ENCODE peak calls at places on chromosomes 7 and 10, in nine cellular contexts. X, A, S, D, P, R, T, K and H are unnamed samples.
A peak's percentile ranks its signal among the peaks of the same experiment; 100 is the strongest.

GRCh38 chr10:113127285-113128283 is 177.5 kb downstream of the TCF7L2 start:
- DNase-seq in S (no peak), K (no peak), D (no peak), A (no peak), P (no peak), X (peak; percentile 67), R (no peak), T (no peak), H (no peak)

GRCh38 chr10:21976739-21977138 is 26.8 kb downstream of the DNAJC1 start:
- DNase-seq in R (no peak), K (no peak), D (no peak), P (peak; percentile 13), T (no peak), S (no peak), A (no peak), X (no peak), H (no peak)

GRCh38 chr7:30029696-30030095 is 1.5 kb downstream of the PLEKHA8 start:
- DNase-seq in K (no peak), S (no peak), T (no peak), X (peak; percentile 51), P (no peak), A (no peak), R (peak; percentile 37), D (no peak), H (peak; percentile 50)

GRCh38 chr7:149558149-149558861 is 60.7 kb upstream of the ZNF746 start:
- DNase-seq in S (peak; percentile 92), D (no peak), X (peak; percentile 81), R (no peak), T (no peak), P (peak; percentile 76), A (peak; percentile 66), K (no peak), H (no peak)

GRCh38 chr10:119725550-119726290 is at the start of gene INPP5F:
- DNase-seq in X (peak; percentile 99), T (peak; percentile 97), A (peak; percentile 92), P (peak; percentile 96), K (peak; percentile 94), D (peak; percentile 99), S (peak; percentile 89), R (peak; percentile 100), H (peak; percentile 99)

GRCh38 chr10:118430190-118430589 is 88.1 kb upstream of the FAM204A start:
- DNase-seq in P (no peak), S (no peak), T (no peak), D (no peak), K (no peak), R (no peak), X (no peak), A (no peak), H (no peak)

GRCh38 chr7:98295467-98296220 is 14.2 kb downstream of the BRI3 start:
- DNase-seq in P (no peak), X (peak; percentile 30), K (no peak), R (no peak), S (no peak), A (no peak), T (no peak), D (no peak), H (no peak)

GRCh38 chr7:132138817-132139216 is 437.5 kb downstream of the PLXNA4 start:
- DNase-seq in T (no peak), X (peak; percentile 36), K (no peak), D (no peak), A (peak; percentile 64), S (no peak), R (no peak), P (no peak), H (no peak)

GRCh38 chr7:131836733-131837132 is 280.3 kb upstream of the PODXL start:
- DNase-seq in X (no peak), R (no peak), P (no peak), S (no peak), K (peak; percentile 29), T (no peak), A (no peak), D (no peak), H (no peak)

GRCh38 chr7:155581107-155581830 is 34.9 kb upstream of the CNPY1 start:
- DNase-seq in K (no peak), R (no peak), T (no peak), D (no peak), A (no peak), P (no peak), S (no peak), X (no peak), H (no peak)

GRCh38 chr7:100705341-100705752 is 574 bp upstream of the POP7 start:
- DNase-seq in X (peak; percentile 79), A (peak; percentile 39), K (peak; percentile 60), R (peak; percentile 86), P (peak; percentile 59), T (peak; percentile 73), S (no peak), D (peak; percentile 76), H (peak; percentile 54)

GRCh38 chr10:53025172-53025651 is 252.6 kb upstream of the MBL2 start:
- DNase-seq in S (no peak), R (no peak), K (no peak), T (no peak), A (no peak), P (peak; percentile 21), D (no peak), X (peak; percentile 35), H (no peak)

GRCh38 chr10:118195729-118196128 is 146.4 kb downstream of the FAM204A start:
- DNase-seq in X (no peak), P (no peak), T (no peak), K (no peak), R (no peak), D (no peak), A (no peak), S (no peak), H (no peak)

GRCh38 chr10:94902570-94902969 is 35.9 kb upstream of the CYP2C9 start:
- DNase-seq in T (no peak), X (peak; percentile 0), K (no peak), R (no peak), P (no peak), D (no peak), S (no peak), A (no peak), H (peak; percentile 97)

GRCh38 chr10:31698169-31698890 is 230.3 kb downstream of the ARHGAP12 start:
- DNase-seq in T (no peak), R (peak; percentile 42), A (peak; percentile 77), X (peak; percentile 95), D (no peak), S (no peak), P (peak; percentile 91), K (no peak), H (no peak)

GRCh38 chr10:119205926-119206602 is 1.3 kb upstream of the GRK5 start:
- DNase-seq in A (no peak), P (no peak), R (peak; percentile 74), D (peak; percentile 59), X (no peak), K (no peak), T (peak; percentile 48), S (no peak), H (peak; percentile 78)

GRCh38 chr7:91185771-91186170 is 78.5 kb upstream of the FZD1 start:
- DNase-seq in D (no peak), T (no peak), P (peak; percentile 80), S (no peak), A (no peak), R (no peak), X (peak; percentile 31), K (no peak), H (no peak)

GRCh38 chr10:63264852-63265617 is 131.9 kb downstream of the NRBF2 start:
- DNase-seq in A (peak; percentile 42), S (peak; percentile 24), R (peak; percentile 54), T (peak; percentile 25), X (peak; percentile 70), K (no peak), D (no peak), P (peak; percentile 68), H (peak; percentile 76)

DNA sequence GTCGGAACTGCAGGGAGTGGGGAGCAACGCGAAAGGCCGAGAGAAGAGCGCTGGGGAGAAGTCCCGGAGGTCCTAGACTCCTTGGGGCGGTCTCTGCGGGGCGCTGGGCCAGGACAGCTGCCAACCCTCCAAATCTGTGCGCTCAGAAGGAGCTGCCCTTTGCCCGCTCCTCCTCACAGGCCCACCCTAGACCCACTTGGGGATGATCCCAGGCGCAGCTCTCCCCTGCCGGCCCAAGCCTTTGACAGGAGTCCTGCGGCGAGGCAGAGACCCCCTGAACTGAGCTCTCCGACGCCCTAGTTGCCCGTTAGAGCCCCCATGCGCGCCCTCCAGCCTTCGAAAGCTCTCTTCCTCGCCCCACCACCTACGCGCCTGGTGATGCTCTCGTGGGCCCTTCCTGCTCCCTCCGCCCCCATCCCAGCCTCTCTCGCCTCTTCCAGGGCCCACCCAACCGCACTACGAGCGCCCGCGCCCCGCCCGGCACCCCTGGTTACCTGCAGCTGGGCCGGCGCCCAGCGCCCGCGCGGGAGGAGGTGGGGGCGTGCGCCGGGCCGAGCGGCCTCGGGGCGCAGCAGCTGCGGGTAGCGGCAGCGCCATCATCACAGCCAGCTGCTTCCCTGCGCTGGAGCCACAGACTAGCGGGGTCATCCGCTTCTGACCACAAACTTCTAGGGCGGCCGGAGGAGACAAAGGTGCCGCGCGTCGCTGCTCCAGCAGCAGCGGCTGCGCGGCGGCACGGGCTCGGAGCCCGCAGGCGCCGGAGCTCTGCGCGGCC is 353.4 kb downstream of the DNAJB6 start:
- DNase-seq in X (peak; percentile 29), P (no peak), K (no peak), R (no peak), T (no peak), S (no peak), A (peak; percentile 54), D (no peak), H (no peak)
- H3K4me3 ChIP-seq in X (peak overlapping the region; percentile 43), P (no peak overlapping the region), K (no peak overlapping the region), R (peak overlapping the region; percentile 26), T (peak overlapping the region; percentile 37), S (peak overlapping the region; percentile 69), A (peak overlapping the region; percentile 62), D (peak overlapping the region; percentile 56), H (peak overlapping the region; percentile 30)

DNA sequence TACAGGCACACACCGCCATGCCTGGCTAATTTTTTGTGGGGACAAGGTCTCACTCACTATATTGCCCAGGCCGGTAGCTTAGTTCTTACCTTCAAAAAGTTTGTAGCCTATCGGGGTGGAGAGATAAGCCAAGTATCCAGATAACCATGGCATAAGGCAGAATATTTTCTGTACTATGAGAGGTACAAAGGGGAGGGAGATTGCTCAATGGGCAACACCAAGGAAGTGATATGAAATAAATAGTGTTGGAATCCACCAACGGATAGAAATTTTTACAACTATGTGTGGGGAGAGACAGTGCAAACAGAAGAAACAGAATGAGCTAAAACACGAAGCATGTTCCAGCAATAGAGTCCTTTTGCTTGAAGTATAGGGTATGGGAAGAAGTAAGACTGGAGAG is 8.0 kb downstream of the SCD start:
- DNase-seq in K (no peak), P (no peak), R (no peak), X (no peak), A (no peak), T (no peak), S (no peak), D (no peak), H (peak; percentile 65)
- H3K4me1 ChIP-seq in K (no peaks in the 10 kb centered on the region), P (no peaks in the 10 kb centered on the region), R (no peaks in the 10 kb centered on the region), X (no peaks in the 10 kb centered on the region), A (peaks cover 15% of the 10 kb centered on the region), T (no peaks in the 10 kb centered on the region), S (peaks cover 79% of the 10 kb centered on the region), D (peaks cover 8% of the 10 kb centered on the region), H (peaks cover 4% of the 10 kb centered on the region)

GRCh38 chr10:57654856-57655255 is 612.8 kb downstream of the IPMK start:
- DNase-seq in K (no peak), T (no peak), A (no peak), P (no peak), D (no peak), R (no peak), S (no peak), X (no peak), H (peak; percentile 55)
- H3K4me3 ChIP-seq in K (no peak overlapping the region), T (no peak overlapping the region), A (no peak overlapping the region), P (no peak overlapping the region), D (no peak overlapping the region), R (no peak overlapping the region), S (no peak overlapping the region), X (no peak overlapping the region), H (no peak overlapping the region)

GRCh38 chr7:74477188-74477587 is 23.5 kb downstream of the GTF2IRD1 start:
- DNase-seq in S (no peak), R (no peak), D (no peak), X (no peak), K (no peak), P (no peak), A (no peak), T (no peak), H (no peak)
- H3K4me1 ChIP-seq in S (peaks cover 53% of the 10 kb centered on the region), R (peaks cover 26% of the 10 kb centered on the region), D (peaks cover 63% of the 10 kb centered on the region), X (peaks cover 45% of the 10 kb centered on the region), K (peaks cover 4% of the 10 kb centered on the region), P (peaks cover 49% of the 10 kb centered on the region), A (peaks cover 61% of the 10 kb centered on the region), T (no peaks in the 10 kb centered on the region), H (peaks cover 3% of the 10 kb centered on the region)